ENCODE peak calls at places on chromosomes 13 and 19, in six cellular contexts. One of them, this sample, is unnamed.
A peak's percentile ranks its signal among the peaks of the same experiment; 100 is the strongest.

GRCh38 chr19:48558018-48558684 is 6.2 kb downstream of the SULT2B1 start:
- DNase-seq in neural progenitor cell: no peak
- DNase-seq in OCI-LY7: no peak
- DNase-seq in PC-3: peak; percentile 75
- DNase-seq in HCT116: peak; percentile 80
- DNase-seq in hepatocyte: peak; percentile 93
- DNase-seq in this sample: no peak

GRCh38 chr13:20902438-20903163 is at the start of gene XPO4:
- DNase-seq in neural progenitor cell: peak; percentile 92
- DNase-seq in PC-3: peak; percentile 86
- DNase-seq in OCI-LY7: peak; percentile 86
- DNase-seq in hepatocyte: peak; percentile 93
- DNase-seq in HCT116: peak; percentile 36
- DNase-seq in this sample: peak; percentile 94

GRCh38 chr13:40549500-40550094 is 116.8 kb downstream of the FOXO1 start:
- DNase-seq in hepatocyte: no peak
- DNase-seq in neural progenitor cell: no peak
- DNase-seq in OCI-LY7: no peak
- DNase-seq in PC-3: no peak
- DNase-seq in HCT116: no peak
- DNase-seq in this sample: no peak

GRCh38 chr19:22144394-22144793 is 52.4 kb downstream of the ZNF676 start:
- DNase-seq in PC-3: no peak
- DNase-seq in OCI-LY7: peak; percentile 61
- DNase-seq in HCT116: peak; percentile 3
- DNase-seq in hepatocyte: no peak
- DNase-seq in neural progenitor cell: peak; percentile 27
- DNase-seq in this sample: peak; percentile 4

GRCh38 chr19:3625996-3626472 is 556 bp downstream of the CACTIN start:
- DNase-seq in OCI-LY7: no peak
- DNase-seq in HCT116: no peak
- DNase-seq in neural progenitor cell: peak; percentile 9
- DNase-seq in PC-3: no peak
- DNase-seq in hepatocyte: no peak
- DNase-seq in this sample: no peak

GRCh38 chr19:31338069-31338767 is 11.0 kb downstream of the TSHZ3 start:
- DNase-seq in hepatocyte: peak; percentile 82
- DNase-seq in HCT116: no peak
- DNase-seq in neural progenitor cell: peak; percentile 88
- DNase-seq in PC-3: no peak
- DNase-seq in OCI-LY7: peak; percentile 55
- DNase-seq in this sample: peak; percentile 80

GRCh38 chr13:50722437-50723125 is 120.9 kb downstream of the DLEU7 start:
- DNase-seq in HCT116: no peak
- DNase-seq in neural progenitor cell: no peak
- DNase-seq in PC-3: peak; percentile 5
- DNase-seq in OCI-LY7: no peak
- DNase-seq in hepatocyte: no peak
- DNase-seq in this sample: no peak

GRCh38 chr19:18915639-18916038 is 3.5 kb downstream of the COPE start:
- DNase-seq in OCI-LY7: peak; percentile 41
- DNase-seq in neural progenitor cell: peak; percentile 69
- DNase-seq in PC-3: peak; percentile 55
- DNase-seq in hepatocyte: no peak
- DNase-seq in HCT116: peak; percentile 50
- DNase-seq in this sample: peak; percentile 80

GRCh38 chr19:3479177-3479818 is 1.0 kb downstream of the SMIM24 start:
- DNase-seq in HCT116: peak; percentile 27
- DNase-seq in hepatocyte: peak; percentile 62
- DNase-seq in OCI-LY7: peak; percentile 96
- DNase-seq in PC-3: peak; percentile 5
- DNase-seq in neural progenitor cell: peak; percentile 66
- DNase-seq in this sample: peak; percentile 78

GRCh38 chr13:51323824-51324511 is 15.5 kb upstream of the SERPINE3 start:
- DNase-seq in PC-3: no peak
- DNase-seq in neural progenitor cell: no peak
- DNase-seq in HCT116: no peak
- DNase-seq in OCI-LY7: no peak
- DNase-seq in hepatocyte: no peak
- DNase-seq in this sample: no peak

GRCh38 chr13:59458908-59459579 is 704.7 kb downstream of the DIAPH3 start:
- DNase-seq in neural progenitor cell: peak; percentile 17
- DNase-seq in hepatocyte: no peak
- DNase-seq in PC-3: peak; percentile 76
- DNase-seq in OCI-LY7: no peak
- DNase-seq in HCT116: no peak
- DNase-seq in this sample: no peak

GRCh38 chr13:76004411-76004810 is 368.3 kb downstream of the LMO7 start:
- DNase-seq in HCT116: no peak
- DNase-seq in neural progenitor cell: no peak
- DNase-seq in hepatocyte: no peak
- DNase-seq in OCI-LY7: no peak
- DNase-seq in PC-3: no peak
- DNase-seq in this sample: no peak

GRCh38 chr13:96119921-96120320 is 30.0 kb downstream of the HS6ST3 start:
- DNase-seq in neural progenitor cell: no peak
- DNase-seq in HCT116: no peak
- DNase-seq in OCI-LY7: no peak
- DNase-seq in hepatocyte: no peak
- DNase-seq in PC-3: no peak
- DNase-seq in this sample: no peak

GRCh38 chr19:33438016-33438671 is 64.6 kb downstream of the CEBPG start:
- DNase-seq in HCT116: no peak
- DNase-seq in OCI-LY7: no peak
- DNase-seq in neural progenitor cell: no peak
- DNase-seq in hepatocyte: no peak
- DNase-seq in PC-3: peak; percentile 1
- DNase-seq in this sample: peak; percentile 89

GRCh38 chr13:42211704-42212103 is 60.2 kb upstream of the AKAP11 start:
- DNase-seq in OCI-LY7: no peak
- DNase-seq in neural progenitor cell: no peak
- DNase-seq in hepatocyte: no peak
- DNase-seq in PC-3: peak; percentile 7
- DNase-seq in HCT116: no peak
- DNase-seq in this sample: no peak

GRCh38 chr13:51935326-51936171 is 73.8 kb downstream of the CCDC70 start:
- DNase-seq in hepatocyte: peak; percentile 49
- DNase-seq in OCI-LY7: no peak
- DNase-seq in neural progenitor cell: peak; percentile 61
- DNase-seq in PC-3: peak; percentile 44
- DNase-seq in HCT116: peak; percentile 19
- DNase-seq in this sample: peak; percentile 49

GRCh38 chr13:41523396-41523795 is 66.0 kb downstream of the RGCC start:
- DNase-seq in PC-3: no peak
- DNase-seq in hepatocyte: no peak
- DNase-seq in OCI-LY7: no peak
- DNase-seq in HCT116: no peak
- DNase-seq in neural progenitor cell: no peak
- DNase-seq in this sample: no peak

GRCh38 chr13:93480553-93481106 is 254.0 kb downstream of the GPC6 start:
- DNase-seq in PC-3: peak; percentile 56
- DNase-seq in hepatocyte: no peak
- DNase-seq in HCT116: no peak
- DNase-seq in OCI-LY7: no peak
- DNase-seq in neural progenitor cell: no peak
- DNase-seq in this sample: no peak

GRCh38 chr19:38361633-38362075 is 12.7 kb upstream of the PSMD8 start:
- DNase-seq in neural progenitor cell: peak; percentile 97
- DNase-seq in OCI-LY7: peak; percentile 82
- DNase-seq in PC-3: peak; percentile 66
- DNase-seq in hepatocyte: peak; percentile 91
- DNase-seq in HCT116: peak; percentile 73
- DNase-seq in this sample: peak; percentile 97

GRCh38 chr19:17784201-17785008 is 10.5 kb upstream of the B3GNT3 start:
- DNase-seq in neural progenitor cell: peak; percentile 59
- DNase-seq in OCI-LY7: peak; percentile 73
- DNase-seq in hepatocyte: peak; percentile 84
- DNase-seq in PC-3: peak; percentile 71
- DNase-seq in HCT116: no peak
- DNase-seq in this sample: peak; percentile 93
- TF ChIP-seq EZH2phosphoT487 in neural progenitor cell: no peak
- TF ChIP-seq EZH2phosphoT487 in OCI-LY7: no peak
- TF ChIP-seq EZH2phosphoT487 in hepatocyte: no peak
- TF ChIP-seq EZH2phosphoT487 in PC-3: no peak
- TF ChIP-seq EZH2phosphoT487 in HCT116: no peak
- TF ChIP-seq EZH2phosphoT487 in this sample: no peak

GRCh38 chr13:109790951-109791605 is 4.7 kb upstream of the IRS2 start:
- DNase-seq in hepatocyte: peak; percentile 56
- DNase-seq in HCT116: no peak
- DNase-seq in PC-3: peak; percentile 58
- DNase-seq in OCI-LY7: peak; percentile 21
- DNase-seq in neural progenitor cell: peak; percentile 55
- DNase-seq in this sample: peak; percentile 69

GRCh38 chr13:109792416-109793090 is 6.2 kb upstream of the IRS2 start:
- DNase-seq in neural progenitor cell: no peak
- DNase-seq in OCI-LY7: no peak
- DNase-seq in hepatocyte: no peak
- DNase-seq in PC-3: no peak
- DNase-seq in HCT116: no peak
- DNase-seq in this sample: no peak

GRCh38 chr13:109795021-109795420 is 8.6 kb upstream of the IRS2 start:
- DNase-seq in PC-3: peak; percentile 48
- DNase-seq in neural progenitor cell: no peak
- DNase-seq in hepatocyte: no peak
- DNase-seq in HCT116: no peak
- DNase-seq in OCI-LY7: no peak
- DNase-seq in this sample: no peak

GRCh38 chr13:109790071-109790470 is 3.7 kb upstream of the IRS2 start:
- DNase-seq in hepatocyte: no peak
- DNase-seq in PC-3: no peak
- DNase-seq in neural progenitor cell: no peak
- DNase-seq in HCT116: no peak
- DNase-seq in OCI-LY7: no peak
- DNase-seq in this sample: no peak

GRCh38 chr13:109794095-109794494 is 7.7 kb upstream of the IRS2 start:
- DNase-seq in PC-3: no peak
- DNase-seq in OCI-LY7: no peak
- DNase-seq in HCT116: no peak
- DNase-seq in hepatocyte: no peak
- DNase-seq in neural progenitor cell: no peak
- DNase-seq in this sample: no peak
- H2AFZ ChIP-seq in PC-3: no peak overlapping the region
- H2AFZ ChIP-seq in OCI-LY7: no peak overlapping the region
- H2AFZ ChIP-seq in HCT116: no peak overlapping the region
- H2AFZ ChIP-seq in hepatocyte: no peak overlapping the region
- H2AFZ ChIP-seq in neural progenitor cell: no peak overlapping the region
- H2AFZ ChIP-seq in this sample: no peak overlapping the region

GRCh38 chr19:54317108-54317964 is 4.4 kb upstream of the LILRA5 start:
- DNase-seq in hepatocyte: no peak
- DNase-seq in PC-3: no peak
- DNase-seq in HCT116: no peak
- DNase-seq in OCI-LY7: no peak
- DNase-seq in neural progenitor cell: no peak
- DNase-seq in this sample: no peak
- TF ChIP-seq EZH2phosphoT487 in hepatocyte: no peak
- TF ChIP-seq EZH2phosphoT487 in PC-3: no peak
- TF ChIP-seq EZH2phosphoT487 in HCT116: no peak
- TF ChIP-seq EZH2phosphoT487 in OCI-LY7: no peak
- TF ChIP-seq EZH2phosphoT487 in neural progenitor cell: no peak
- TF ChIP-seq EZH2phosphoT487 in this sample: no peak

GRCh38 chr19:1719519-1719918 is 33.8 kb upstream of the ONECUT3 start:
- DNase-seq in OCI-LY7: no peak
- DNase-seq in PC-3: no peak
- DNase-seq in neural progenitor cell: no peak
- DNase-seq in hepatocyte: no peak
- DNase-seq in HCT116: no peak
- DNase-seq in this sample: peak; percentile 26

GRCh38 chr19:1717200-1717969 is 35.9 kb upstream of the ONECUT3 start:
- DNase-seq in hepatocyte: no peak
- DNase-seq in HCT116: no peak
- DNase-seq in neural progenitor cell: no peak
- DNase-seq in OCI-LY7: no peak
- DNase-seq in PC-3: no peak
- DNase-seq in this sample: no peak

GRCh38 chr19:1718382-1719315 is 34.7 kb upstream of the ONECUT3 start:
- DNase-seq in hepatocyte: no peak
- DNase-seq in neural progenitor cell: peak; percentile 56
- DNase-seq in OCI-LY7: no peak
- DNase-seq in HCT116: no peak
- DNase-seq in PC-3: no peak
- DNase-seq in this sample: peak; percentile 48

GRCh38 chr19:1717970-1718264 is 35.4 kb upstream of the ONECUT3 start:
- DNase-seq in neural progenitor cell: no peak
- DNase-seq in hepatocyte: no peak
- DNase-seq in OCI-LY7: no peak
- DNase-seq in HCT116: no peak
- DNase-seq in PC-3: no peak
- DNase-seq in this sample: no peak

GRCh38 chr19:1720237-1720636 is 33.1 kb upstream of the ONECUT3 start:
- DNase-seq in hepatocyte: no peak
- DNase-seq in HCT116: no peak
- DNase-seq in neural progenitor cell: no peak
- DNase-seq in OCI-LY7: no peak
- DNase-seq in PC-3: no peak
- DNase-seq in this sample: peak; percentile 43
- H2AFZ ChIP-seq in hepatocyte: no peak overlapping the region
- H2AFZ ChIP-seq in HCT116: no peak overlapping the region
- H2AFZ ChIP-seq in neural progenitor cell: peak overlapping the region; percentile 5
- H2AFZ ChIP-seq in OCI-LY7: no peak overlapping the region
- H2AFZ ChIP-seq in PC-3: no peak overlapping the region
- H2AFZ ChIP-seq in this sample: no peak overlapping the region

DNA sequence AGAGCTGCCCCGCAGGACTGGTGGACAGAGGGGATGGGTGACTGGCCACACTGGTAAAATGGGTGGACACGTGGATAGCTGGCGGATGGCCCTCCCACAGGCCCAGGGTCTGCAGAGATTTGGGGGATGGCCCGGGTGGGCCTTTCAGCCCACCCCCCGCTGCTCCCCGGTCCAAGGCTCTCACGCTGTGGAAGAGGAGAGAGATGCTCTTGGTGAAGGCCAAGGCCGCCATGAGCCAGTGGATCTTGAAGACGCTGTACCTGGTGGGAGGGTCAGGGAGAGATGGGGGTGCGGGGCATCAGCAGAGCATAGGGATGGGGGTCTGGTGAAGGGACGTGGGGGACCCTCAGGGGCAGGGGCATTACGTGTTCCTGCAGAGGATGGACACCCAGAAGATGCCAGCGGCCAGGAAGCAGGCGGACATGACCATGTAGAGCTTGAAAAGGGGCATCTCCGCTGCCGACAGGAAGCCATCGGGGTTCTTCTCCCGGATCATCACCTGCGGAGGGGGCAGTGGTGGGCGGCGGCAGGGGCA is 4.5 kb downstream of the GPR108 start:
- DNase-seq in OCI-LY7: no peak
- DNase-seq in HCT116: no peak
- DNase-seq in neural progenitor cell: no peak
- DNase-seq in hepatocyte: no peak
- DNase-seq in PC-3: no peak
- DNase-seq in this sample: peak; percentile 20
- TF ChIP-seq EZH2phosphoT487 in OCI-LY7: no peak
- TF ChIP-seq EZH2phosphoT487 in HCT116: no peak
- TF ChIP-seq EZH2phosphoT487 in neural progenitor cell: no peak
- TF ChIP-seq EZH2phosphoT487 in hepatocyte: no peak
- TF ChIP-seq EZH2phosphoT487 in PC-3: no peak
- TF ChIP-seq EZH2phosphoT487 in this sample: no peak

This sample was measured in SK-N-SH.